ENCODE peak calls at places on chromosomes 13 and 19, in five cellular contexts. I, K, Z, N and L are unnamed samples.

GRCh38 chr19:16876904-16877361 is 11.9 kb upstream of the F2RL3 start:
- DNase-seq in I (no peak), K (no peak), Z (no peak), N (no peak), L (no peak)

GRCh38 chr19:5823579-5824281 is 15.8 kb downstream of the FUT6 start:
- DNase-seq in I (no peak), K (peak; percentile 74), Z (no peak), N (no peak), L (peak; percentile 65)

GRCh38 chr13:110713981-110714797 is 689 bp downstream of the ING1 start:
- DNase-seq in I (no peak), K (peak; percentile 50), Z (no peak), N (peak; percentile 28), L (peak; percentile 43)

GRCh38 chr19:13262450-13262849 is 112.2 kb downstream of the IER2 start:
- DNase-seq in I (no peak), K (peak; percentile 73), Z (no peak), N (peak; percentile 38), L (no peak)

GRCh38 chr13:91368676-91369425 is 21.4 kb downstream of the MIR17HG start:
- DNase-seq in I (no peak), K (no peak), Z (no peak), N (no peak), L (no peak)

GRCh38 chr19:2342656-2343288 is 14.3 kb downstream of the SPPL2B start:
- DNase-seq in I (no peak), K (no peak), Z (no peak), N (no peak), L (no peak)

GRCh38 chr19:13138916-13139198 is 11.3 kb downstream of the STX10 start:
- DNase-seq in I (no peak), K (no peak), Z (no peak), N (no peak), L (no peak)

GRCh38 chr13:68066879-68067513 is 836.9 kb upstream of the PCDH9 start:
- DNase-seq in I (no peak), K (no peak), Z (no peak), N (no peak), L (no peak)

GRCh38 chr13:87089391-87089790 is 581.8 kb upstream of the SLITRK5 start:
- DNase-seq in I (no peak), K (no peak), Z (no peak), N (no peak), L (no peak)

GRCh38 chr13:24894972-24895300 is 131.0 kb downstream of the RNF17 start:
- DNase-seq in I (no peak), K (no peak), Z (no peak), N (no peak), L (peak; percentile 19)

GRCh38 chr19:16073988-16074387 is 2.3 kb upstream of the TPM4 start:
- DNase-seq in I (no peak), K (no peak), Z (no peak), N (no peak), L (no peak)

GRCh38 chr19:49142866-49143335 is 12.3 kb downstream of the HRC start:
- DNase-seq in I (no peak), K (peak; percentile 94), Z (no peak), N (no peak), L (peak; percentile 96)

GRCh38 chr19:51450730-51451307 is 7.4 kb downstream of the SIGLEC8 start:
- DNase-seq in I (no peak), K (no peak), Z (no peak), N (no peak), L (no peak)

GRCh38 chr19:15813916-15814315 is 1.5 kb downstream of the OR10H1 start:
- DNase-seq in I (no peak), K (no peak), Z (no peak), N (no peak), L (no peak)

GRCh38 chr19:8324186-8325050 is 3.1 kb downstream of the RPS28 start:
- DNase-seq in I (no peak), K (peak; percentile 30), Z (no peak), N (no peak), L (no peak)

GRCh38 chr13:110322126-110322827 is 15.2 kb downstream of the COL4A2 start:
- DNase-seq in I (no peak), K (no peak), Z (no peak), N (no peak), L (no peak)

GRCh38 chr19:30180691-30181090 is 191.5 kb upstream of the ZNF536 start:
- DNase-seq in I (no peak), K (no peak), Z (no peak), N (no peak), L (no peak)

GRCh38 chr13:70568571-70568970 is 460.3 kb upstream of the KLHL1 start:
- DNase-seq in I (no peak), K (peak; percentile 27), Z (peak; percentile 5), N (peak; percentile 25), L (no peak)

GRCh38 chr13:83819156-83819555 is 63.1 kb downstream of the SLITRK1 start:
- DNase-seq in I (no peak), K (no peak), Z (no peak), N (no peak), L (no peak)

GRCh38 chr13:35349673-35350278 is 126.7 kb downstream of the MAB21L1 start:
- DNase-seq in I (no peak), K (no peak), Z (peak; percentile 52), N (peak; percentile 92), L (no peak)

GRCh38 chr13:24834902-24835510 is 71.0 kb downstream of the RNF17 start:
- DNase-seq in I (no peak), K (peak; percentile 26), Z (no peak), N (no peak), L (no peak)

GRCh38 chr13:63110431-63110830 is 1694.8 kb upstream of the PCDH20 start:
- DNase-seq in I (no peak), K (no peak), Z (no peak), N (no peak), L (no peak)

GRCh38 chr13:111927181-111927540 is 139.8 kb upstream of the SOX1 start:
- DNase-seq in I (no peak), K (no peak), Z (no peak), N (no peak), L (no peak)

DNA sequence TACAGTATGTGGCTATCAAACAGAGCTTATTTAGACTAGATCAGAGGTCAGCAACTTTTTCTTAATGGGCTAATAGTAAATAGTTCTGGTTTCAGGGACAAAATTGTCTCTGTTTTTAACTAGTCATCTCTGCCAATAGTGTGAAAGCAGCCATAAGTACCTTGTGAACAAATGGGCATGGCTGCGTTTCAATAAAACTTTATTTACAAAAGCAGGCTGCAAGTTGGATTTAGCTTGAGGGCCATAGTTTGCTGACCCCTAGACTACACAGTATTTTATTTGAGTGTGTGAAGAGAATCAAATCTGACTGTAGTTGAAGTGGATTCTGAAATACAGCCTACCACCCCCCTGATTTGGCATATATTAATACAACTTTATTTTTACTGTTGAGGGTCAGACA is 75.6 kb downstream of the SCEL start:
- DNase-seq in I (no peak), K (no peak), Z (no peak), N (no peak), L (no peak)
- TF ChIP-seq CREB1 in I (no peak), K (no peak), Z (no peak), N (no peak), L (no peak)

GRCh38 chr13:31015207-31015606 is 82.8 kb downstream of the TEX26 start:
- DNase-seq in I (no peak), K (no peak), Z (no peak), N (no peak), L (no peak)
- TF ChIP-seq MAX in I (no peak), K (no peak), Z (no peak), N (no peak), L (no peak)

GRCh38 chr19:40575326-40575725 is 1.3 kb upstream of the SHKBP1 start:
- DNase-seq in I (no peak), K (no peak), Z (no peak), N (no peak), L (no peak)

GRCh38 chr19:40571831-40572495 is 4.7 kb upstream of the SHKBP1 start:
- DNase-seq in I (no peak), K (no peak), Z (no peak), N (no peak), L (no peak)

GRCh38 chr19:40576585-40577451 is at the start of gene SHKBP1:
- DNase-seq in I (peak; percentile 80), K (peak; percentile 97), Z (peak; percentile 86), N (peak; percentile 84), L (peak; percentile 96)

GRCh38 chr19:40578442-40578908 is 1.8 kb downstream of the SHKBP1 start:
- DNase-seq in I (no peak), K (peak; percentile 90), Z (no peak), N (no peak), L (peak; percentile 86)

DNA sequence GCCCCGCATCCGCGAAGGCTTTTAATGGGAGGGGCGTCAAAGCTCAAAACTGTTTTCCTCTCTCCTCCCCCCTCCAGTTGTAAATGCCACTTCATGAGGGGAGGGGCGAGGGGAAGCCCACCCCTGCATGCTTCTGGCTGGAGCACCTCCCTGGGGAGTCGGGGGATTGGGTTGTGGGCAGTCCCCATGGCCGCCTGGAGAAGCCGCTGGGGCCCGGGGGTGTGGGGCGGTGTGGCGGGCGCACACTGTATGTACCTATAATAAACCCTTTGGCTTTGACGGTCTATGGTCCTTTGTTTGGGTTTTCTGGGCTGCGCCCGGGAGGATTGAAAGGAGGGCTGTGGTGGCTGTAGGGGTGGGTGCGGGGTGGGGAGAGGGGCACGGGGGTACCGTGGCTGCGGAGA is 490 bp upstream of the SHKBP1 start:
- DNase-seq in I (no peak), K (no peak), Z (no peak), N (no peak), L (no peak)
- TF ChIP-seq CREB1 in I (no peak), K (no peak), Z (no peak), N (no peak), L (no peak)

DNA sequence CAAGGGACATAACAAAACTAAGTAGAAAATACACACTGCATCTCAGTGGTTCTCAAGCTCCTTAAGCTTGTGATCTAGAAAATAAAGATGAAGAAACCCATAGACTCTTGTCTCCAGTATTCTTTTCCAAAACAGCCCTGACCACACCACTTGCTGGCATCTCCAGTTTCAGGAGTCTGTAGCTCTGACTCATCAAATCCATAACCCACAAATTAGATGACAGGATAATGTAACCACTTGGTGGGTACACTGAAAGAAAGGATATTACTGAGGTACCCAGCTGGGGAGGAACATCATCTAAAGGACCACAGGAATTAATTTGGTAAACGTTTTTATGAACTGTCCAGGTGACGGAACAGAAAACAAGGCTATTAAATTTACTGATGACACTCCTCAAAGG is 214.7 kb downstream of the VWA8 start:
- DNase-seq in I (no peak), K (no peak), Z (no peak), N (no peak), L (no peak)
- TF ChIP-seq MAX in I (no peak), K (no peak), Z (no peak), N (no peak), L (no peak)